ENCODE peak calls at places on chromosomes 16 and 17, in six cellular contexts. J, D, I, Y, H and Q are unnamed samples.

GRCh38 chr17:3474212-3474611 is 1.6 kb upstream of the ASPA start:
- DNase-seq in J (no peak), D (no peak), I (no peak), Y (no peak), H (peak; percentile 80), Q (no peak)

GRCh38 chr17:60231234-60231633 is 81.5 kb downstream of the CA4 start:
- DNase-seq in J (peak; percentile 9), D (no peak), I (no peak), Y (no peak), H (peak; percentile 44), Q (no peak)

GRCh38 chr16:51002889-51003490 is 148.1 kb downstream of the SALL1 start:
- DNase-seq in J (no peak), D (no peak), I (no peak), Y (no peak), H (no peak), Q (no peak)

GRCh38 chr16:57092786-57093301 is 461 bp downstream of the CPNE2 start:
- DNase-seq in J (no peak), D (peak; percentile 56), I (no peak), Y (no peak), H (no peak), Q (no peak)

GRCh38 chr17:66469088-66469442 is 166.7 kb downstream of the PRKCA start:
- DNase-seq in J (no peak), D (no peak), I (no peak), Y (no peak), H (no peak), Q (no peak)

GRCh38 chr17:77473615-77474226 is 333.0 kb downstream of the SEC14L1 start:
- DNase-seq in J (peak; percentile 87), D (no peak), I (no peak), Y (no peak), H (no peak), Q (no peak)

GRCh38 chr17:50079334-50080095 is 15.6 kb upstream of the PDK2 start:
- DNase-seq in J (peak; percentile 53), D (no peak), I (no peak), Y (no peak), H (peak; percentile 87), Q (no peak)

GRCh38 chr17:78351449-78352006 is 8.3 kb downstream of the SOCS3 start:
- DNase-seq in J (peak; percentile 98), D (no peak), I (peak; percentile 84), Y (peak; percentile 94), H (peak; percentile 86), Q (no peak)

GRCh38 chr17:36152639-36153120 is 23.8 kb downstream of the TBC1D3B start:
- DNase-seq in J (no peak), D (no peak), I (no peak), Y (no peak), H (peak; percentile 30), Q (no peak)

GRCh38 chr16:27436921-27437650 is 35.1 kb downstream of the IL21R start:
- DNase-seq in J (no peak), D (no peak), I (no peak), Y (no peak), H (no peak), Q (no peak)

GRCh38 chr16:20879175-20880053 is 20.7 kb downstream of the DCUN1D3 start:
- DNase-seq in J (peak; percentile 61), D (no peak), I (no peak), Y (no peak), H (peak; percentile 24), Q (no peak)

GRCh38 chr16:85569615-85570212 is 43.4 kb upstream of the GSE1 start:
- DNase-seq in J (peak; percentile 27), D (peak; percentile 50), I (peak; percentile 56), Y (no peak), H (no peak), Q (no peak)

GRCh38 chr17:82287849-82288601 is 14.5 kb upstream of the CSNK1D start:
- DNase-seq in J (no peak), D (no peak), I (peak; percentile 95), Y (no peak), H (peak; percentile 99), Q (no peak)

GRCh38 chr16:54812229-54812628 is 118.4 kb upstream of the IRX5 start:
- DNase-seq in J (no peak), D (no peak), I (no peak), Y (no peak), H (peak; percentile 17), Q (no peak)

GRCh38 chr16:8866884-8867482 is 1.8 kb downstream of the CARHSP1 start:
- DNase-seq in J (no peak), D (no peak), I (peak; percentile 83), Y (no peak), H (no peak), Q (no peak)

GRCh38 chr16:83906690-83907089 is 7.8 kb downstream of the MLYCD start:
- DNase-seq in J (no peak), D (no peak), I (no peak), Y (no peak), H (no peak), Q (no peak)

GRCh38 chr16:1181715-1182671 is 29.1 kb downstream of the CACNA1H start:
- DNase-seq in J (peak; percentile 23), D (no peak), I (no peak), Y (no peak), H (peak; percentile 83), Q (no peak)

DNA sequence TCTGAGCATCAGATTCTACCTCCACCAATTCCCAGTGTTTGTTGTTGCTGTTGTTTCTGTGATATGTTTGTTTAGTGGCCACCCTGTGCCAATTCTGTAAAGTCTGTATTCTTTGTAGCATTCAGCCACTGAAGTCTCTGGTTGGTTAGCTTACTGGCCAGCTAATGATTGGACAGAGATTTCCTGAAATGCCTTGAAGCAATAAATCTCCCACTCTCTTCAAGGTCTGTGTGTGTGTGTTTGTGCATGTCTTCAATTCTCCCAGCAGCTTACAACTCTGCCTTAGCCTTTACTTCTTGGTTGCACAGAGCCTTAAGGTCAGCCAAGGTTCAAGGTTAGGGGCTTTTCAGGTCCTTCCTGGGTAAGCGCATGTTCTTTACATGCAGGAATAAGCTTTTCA is 38.2 kb downstream of the PRPSAP2 start:
- DNase-seq in J (no peak), D (no peak), I (no peak), Y (no peak), H (no peak), Q (no peak)
- H3K9me3 ChIP-seq in J (no peaks in the 10 kb centered on the region), D (no peaks in the 10 kb centered on the region), I (no peaks in the 10 kb centered on the region), Y (no peaks in the 10 kb centered on the region), H (peaks cover 6% of the 10 kb centered on the region), Q (no peaks in the 10 kb centered on the region)

GRCh38 chr16:4926928-4927327 is 10.0 kb downstream of the PPL start:
- DNase-seq in J (no peak), D (no peak), I (no peak), Y (no peak), H (no peak), Q (no peak)
- H3K4me3 ChIP-seq in J (no peak overlapping the region), D (no peak overlapping the region), I (no peak overlapping the region), Y (no peak overlapping the region), H (no peak overlapping the region), Q (no peak overlapping the region)

GRCh38 chr17:34517406-34517805 is 62.0 kb upstream of the TMEM132E start:
- DNase-seq in J (no peak), D (no peak), I (no peak), Y (no peak), H (no peak), Q (no peak)
- H3K4me1 ChIP-seq in J (no peaks in the 10 kb centered on the region), D (no peaks in the 10 kb centered on the region), I (no peaks in the 10 kb centered on the region), Y (no peaks in the 10 kb centered on the region), H (no peaks in the 10 kb centered on the region), Q (no peaks in the 10 kb centered on the region)

DNA sequence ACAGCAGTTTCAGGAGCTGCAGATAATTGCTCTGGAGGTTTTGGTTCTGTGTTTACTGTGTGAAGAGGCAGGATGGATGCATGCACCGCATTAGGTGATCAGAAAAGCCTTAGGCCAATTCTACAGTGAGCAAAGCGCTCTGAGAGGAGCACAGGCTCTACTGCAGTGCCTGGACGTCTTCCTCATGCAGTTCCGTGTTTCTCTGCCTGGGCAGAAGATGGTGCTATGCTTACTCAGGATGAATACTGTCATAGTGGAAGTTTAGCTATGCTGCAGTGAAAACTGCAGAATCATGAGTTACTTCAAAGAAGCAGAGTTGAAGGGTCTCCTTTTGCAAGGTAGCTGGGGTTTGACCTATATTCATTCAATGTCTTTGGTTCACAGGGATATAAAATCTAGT is 1012.4 kb downstream of the KCNJ18 start:
- DNase-seq in J (no peak), D (no peak), I (no peak), Y (no peak), H (peak; percentile 40), Q (no peak)
- H3K9me3 ChIP-seq in J (peaks cover 33% of the 10 kb centered on the region), D (no peaks in the 10 kb centered on the region), I (no peaks in the 10 kb centered on the region), Y (no peaks in the 10 kb centered on the region), H (no peaks in the 10 kb centered on the region), Q (no peaks in the 10 kb centered on the region)

DNA sequence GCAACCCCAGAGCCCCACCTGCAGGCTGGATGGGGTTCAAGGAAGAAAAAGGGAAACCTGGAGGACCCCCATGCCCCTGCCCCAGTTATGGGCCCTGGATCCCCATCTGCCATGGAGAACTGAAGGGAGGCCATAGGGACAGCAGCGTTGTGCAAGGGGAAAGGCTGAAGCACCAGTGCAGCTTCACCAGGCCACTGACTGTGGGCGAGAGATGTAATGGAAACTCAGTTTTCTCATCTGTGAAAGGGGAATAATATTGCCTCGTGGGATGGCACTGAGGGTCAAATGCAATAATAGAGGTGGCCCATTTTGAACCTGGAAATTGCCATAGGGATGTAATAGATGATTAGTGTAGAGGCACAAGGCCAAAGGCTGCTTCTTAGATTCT is 9.9 kb upstream of the TSPOAP1 start:
- DNase-seq in J (no peak), D (no peak), I (no peak), Y (no peak), H (no peak), Q (no peak)
- H3K4me3 ChIP-seq in J (no peak overlapping the region), D (peak overlapping the region; percentile 98), I (no peak overlapping the region), Y (no peak overlapping the region), H (no peak overlapping the region), Q (peak overlapping the region; percentile 98)